ENCODE peak calls at places on chromosome 12, in six cellular contexts. One of them, this sample, is unnamed.

GRCh38 chr12:101697197-101697929 is at the start of gene CHPT1:
- DNase-seq in endothelial cell: peak; percentile 53
- DNase-seq in GM13977: peak; percentile 82
- DNase-seq in CD4-positive, alpha-beta T cell: peak; percentile 49
- DNase-seq in AG09319: no peak
- DNase-seq in H1: peak; percentile 82
- DNase-seq in this sample: peak; percentile 68

GRCh38 chr12:122851820-122852219 is 16.6 kb downstream of the HIP1R start:
- DNase-seq in AG09319: no peak
- DNase-seq in CD4-positive, alpha-beta T cell: no peak
- DNase-seq in GM13977: no peak
- DNase-seq in endothelial cell: peak; percentile 38
- DNase-seq in H1: no peak
- DNase-seq in this sample: no peak

GRCh38 chr12:120466560-120467315 is 2.8 kb downstream of the SRSF9 start:
- DNase-seq in CD4-positive, alpha-beta T cell: peak; percentile 15
- DNase-seq in endothelial cell: peak; percentile 39
- DNase-seq in AG09319: no peak
- DNase-seq in H1: peak; percentile 60
- DNase-seq in GM13977: no peak
- DNase-seq in this sample: peak; percentile 18

GRCh38 chr12:44405267-44405666 is 470.8 kb downstream of the NELL2 start:
- DNase-seq in endothelial cell: no peak
- DNase-seq in GM13977: no peak
- DNase-seq in AG09319: no peak
- DNase-seq in CD4-positive, alpha-beta T cell: no peak
- DNase-seq in H1: no peak
- DNase-seq in this sample: no peak

GRCh38 chr12:118290130-118290529 is 82.6 kb downstream of the TAOK3 start:
- DNase-seq in H1: peak; percentile 26
- DNase-seq in CD4-positive, alpha-beta T cell: no peak
- DNase-seq in AG09319: no peak
- DNase-seq in endothelial cell: no peak
- DNase-seq in GM13977: no peak
- DNase-seq in this sample: no peak

GRCh38 chr12:49609875-49610154 is 4.4 kb upstream of the FAM186B start:
- DNase-seq in CD4-positive, alpha-beta T cell: no peak
- DNase-seq in H1: no peak
- DNase-seq in AG09319: no peak
- DNase-seq in GM13977: no peak
- DNase-seq in endothelial cell: no peak
- DNase-seq in this sample: no peak

GRCh38 chr12:19941096-19941495 is 427.2 kb upstream of the PDE3A start:
- DNase-seq in AG09319: no peak
- DNase-seq in H1: no peak
- DNase-seq in endothelial cell: no peak
- DNase-seq in GM13977: no peak
- DNase-seq in CD4-positive, alpha-beta T cell: no peak
- DNase-seq in this sample: no peak

GRCh38 chr12:88882662-88883061 is 302.4 kb upstream of the KITLG start:
- DNase-seq in H1: no peak
- DNase-seq in GM13977: no peak
- DNase-seq in CD4-positive, alpha-beta T cell: no peak
- DNase-seq in AG09319: no peak
- DNase-seq in endothelial cell: no peak
- DNase-seq in this sample: no peak

GRCh38 chr12:102659200-102659911 is 179.0 kb upstream of the IGF1 start:
- DNase-seq in CD4-positive, alpha-beta T cell: no peak
- DNase-seq in H1: no peak
- DNase-seq in endothelial cell: no peak
- DNase-seq in AG09319: no peak
- DNase-seq in GM13977: no peak
- DNase-seq in this sample: no peak

GRCh38 chr12:57726884-57727757 is 11.4 kb downstream of the AGAP2 start:
- DNase-seq in CD4-positive, alpha-beta T cell: no peak
- DNase-seq in H1: peak; percentile 77
- DNase-seq in endothelial cell: peak; percentile 43
- DNase-seq in AG09319: no peak
- DNase-seq in GM13977: peak; percentile 20
- DNase-seq in this sample: peak; percentile 57

GRCh38 chr12:1629338-1630080 is 478 bp downstream of the WNT5B start:
- DNase-seq in H1: peak; percentile 72
- DNase-seq in CD4-positive, alpha-beta T cell: no peak
- DNase-seq in endothelial cell: peak; percentile 12
- DNase-seq in GM13977: peak; percentile 65
- DNase-seq in AG09319: no peak
- DNase-seq in this sample: no peak

GRCh38 chr12:20800160-20800559 is 10.3 kb upstream of the SLCO1B3 start:
- DNase-seq in AG09319: no peak
- DNase-seq in endothelial cell: no peak
- DNase-seq in GM13977: no peak
- DNase-seq in CD4-positive, alpha-beta T cell: no peak
- DNase-seq in H1: no peak
- DNase-seq in this sample: no peak

GRCh38 chr12:91274886-91275285 is 92.3 kb upstream of the DCN start:
- DNase-seq in endothelial cell: no peak
- DNase-seq in GM13977: no peak
- DNase-seq in CD4-positive, alpha-beta T cell: no peak
- DNase-seq in H1: no peak
- DNase-seq in AG09319: peak; percentile 18
- DNase-seq in this sample: no peak

GRCh38 chr12:101939856-101940265 is 62.5 kb downstream of the DRAM1 start:
- DNase-seq in H1: peak; percentile 55
- DNase-seq in AG09319: peak; percentile 71
- DNase-seq in endothelial cell: peak; percentile 59
- DNase-seq in GM13977: no peak
- DNase-seq in CD4-positive, alpha-beta T cell: peak; percentile 20
- DNase-seq in this sample: peak; percentile 37

GRCh38 chr12:108850854-108851573 is 6.4 kb downstream of the SSH1 start:
- DNase-seq in AG09319: no peak
- DNase-seq in GM13977: peak; percentile 71
- DNase-seq in H1: no peak
- DNase-seq in endothelial cell: no peak
- DNase-seq in CD4-positive, alpha-beta T cell: no peak
- DNase-seq in this sample: no peak
- TF ChIP-seq CTCF in AG09319: no peak
- TF ChIP-seq CTCF in GM13977: peak; percentile 46
- TF ChIP-seq CTCF in H1: no peak
- TF ChIP-seq CTCF in endothelial cell: no peak
- TF ChIP-seq CTCF in CD4-positive, alpha-beta T cell: no peak
- TF ChIP-seq CTCF in this sample: no peak

GRCh38 chr12:54301428-54302045 is 722 bp upstream of the NFE2 start:
- DNase-seq in H1: peak; percentile 72
- DNase-seq in CD4-positive, alpha-beta T cell: no peak
- DNase-seq in endothelial cell: no peak
- DNase-seq in GM13977: no peak
- DNase-seq in AG09319: no peak
- DNase-seq in this sample: no peak

GRCh38 chr12:54298904-54299303 is 1.9 kb downstream of the NFE2 start:
- DNase-seq in CD4-positive, alpha-beta T cell: no peak
- DNase-seq in endothelial cell: no peak
- DNase-seq in H1: no peak
- DNase-seq in GM13977: no peak
- DNase-seq in AG09319: no peak
- DNase-seq in this sample: no peak

GRCh38 chr12:54300267-54300731 is 516 bp downstream of the NFE2 start:
- DNase-seq in GM13977: no peak
- DNase-seq in CD4-positive, alpha-beta T cell: no peak
- DNase-seq in AG09319: no peak
- DNase-seq in endothelial cell: no peak
- DNase-seq in H1: no peak
- DNase-seq in this sample: no peak

GRCh38 chr12:54299515-54300266 is 1.1 kb downstream of the NFE2 start:
- DNase-seq in H1: no peak
- DNase-seq in AG09319: no peak
- DNase-seq in endothelial cell: no peak
- DNase-seq in GM13977: no peak
- DNase-seq in CD4-positive, alpha-beta T cell: no peak
- DNase-seq in this sample: no peak

GRCh38 chr12:54300732-54301427 is at the start of gene NFE2:
- DNase-seq in H1: peak; percentile 85
- DNase-seq in GM13977: peak; percentile 27
- DNase-seq in endothelial cell: peak; percentile 61
- DNase-seq in CD4-positive, alpha-beta T cell: no peak
- DNase-seq in AG09319: no peak
- DNase-seq in this sample: peak; percentile 76
- TF ChIP-seq CTCF in H1: peak; percentile 21
- TF ChIP-seq CTCF in GM13977: no peak
- TF ChIP-seq CTCF in endothelial cell: no peak
- TF ChIP-seq CTCF in CD4-positive, alpha-beta T cell: no peak
- TF ChIP-seq CTCF in AG09319: peak; percentile 5
- TF ChIP-seq CTCF in this sample: peak; percentile 28

DNA sequence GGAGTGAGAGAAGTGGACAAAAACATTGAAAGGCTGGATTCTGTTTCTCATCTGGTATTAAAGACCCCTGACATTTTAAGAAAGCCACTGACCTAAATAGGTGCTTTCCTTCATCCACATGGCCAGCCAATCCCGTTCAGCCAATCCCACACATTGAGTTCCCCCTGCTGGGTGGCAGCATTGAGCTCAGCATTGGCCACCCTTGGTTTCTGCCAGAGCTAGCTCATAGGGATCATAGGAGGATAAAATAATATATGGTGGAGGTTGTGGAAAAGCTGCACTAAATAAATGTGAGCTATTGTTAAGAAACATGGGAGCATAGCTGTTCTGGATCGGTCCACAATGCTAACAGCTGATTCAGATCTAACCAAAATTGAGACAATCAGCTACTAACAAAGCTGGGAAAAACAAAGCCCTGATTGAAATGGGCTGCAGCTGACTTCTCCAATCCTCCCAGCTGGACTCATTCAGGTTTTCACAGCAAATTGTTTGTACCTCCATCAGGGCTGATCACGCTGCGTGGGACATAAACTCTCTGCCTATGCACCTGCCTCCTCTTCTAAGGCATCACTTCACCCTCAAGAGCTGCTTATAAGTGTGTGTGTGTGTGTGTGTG is 256.5 kb downstream of the EMP1 start:
- DNase-seq in GM13977: no peak
- DNase-seq in AG09319: no peak
- DNase-seq in CD4-positive, alpha-beta T cell: no peak
- DNase-seq in endothelial cell: no peak
- DNase-seq in H1: no peak
- DNase-seq in this sample: no peak
- TF ChIP-seq CTCF in GM13977: no peak
- TF ChIP-seq CTCF in AG09319: no peak
- TF ChIP-seq CTCF in CD4-positive, alpha-beta T cell: no peak
- TF ChIP-seq CTCF in endothelial cell: no peak
- TF ChIP-seq CTCF in H1: no peak
- TF ChIP-seq CTCF in this sample: no peak

GRCh38 chr12:54721312-54721711 is 73.1 kb upstream of the DCD start:
- DNase-seq in AG09319: no peak
- DNase-seq in H1: no peak
- DNase-seq in CD4-positive, alpha-beta T cell: no peak
- DNase-seq in GM13977: no peak
- DNase-seq in endothelial cell: no peak
- DNase-seq in this sample: no peak

GRCh38 chr12:54719691-54720090 is 71.5 kb upstream of the DCD start:
- DNase-seq in endothelial cell: no peak
- DNase-seq in H1: no peak
- DNase-seq in GM13977: no peak
- DNase-seq in CD4-positive, alpha-beta T cell: no peak
- DNase-seq in AG09319: no peak
- DNase-seq in this sample: no peak

GRCh38 chr12:54725233-54725843 is 77.2 kb upstream of the DCD start:
- DNase-seq in AG09319: no peak
- DNase-seq in CD4-positive, alpha-beta T cell: no peak
- DNase-seq in endothelial cell: peak; percentile 46
- DNase-seq in GM13977: no peak
- DNase-seq in H1: no peak
- DNase-seq in this sample: no peak

GRCh38 chr12:54723653-54724256 is 75.6 kb upstream of the DCD start:
- DNase-seq in H1: no peak
- DNase-seq in GM13977: no peak
- DNase-seq in endothelial cell: peak; percentile 30
- DNase-seq in CD4-positive, alpha-beta T cell: no peak
- DNase-seq in AG09319: no peak
- DNase-seq in this sample: no peak
- TF ChIP-seq CTCF in H1: no peak
- TF ChIP-seq CTCF in GM13977: peak; percentile 58
- TF ChIP-seq CTCF in endothelial cell: peak; percentile 69
- TF ChIP-seq CTCF in CD4-positive, alpha-beta T cell: peak; percentile 66
- TF ChIP-seq CTCF in AG09319: peak; percentile 53
- TF ChIP-seq CTCF in this sample: peak; percentile 57

DNA sequence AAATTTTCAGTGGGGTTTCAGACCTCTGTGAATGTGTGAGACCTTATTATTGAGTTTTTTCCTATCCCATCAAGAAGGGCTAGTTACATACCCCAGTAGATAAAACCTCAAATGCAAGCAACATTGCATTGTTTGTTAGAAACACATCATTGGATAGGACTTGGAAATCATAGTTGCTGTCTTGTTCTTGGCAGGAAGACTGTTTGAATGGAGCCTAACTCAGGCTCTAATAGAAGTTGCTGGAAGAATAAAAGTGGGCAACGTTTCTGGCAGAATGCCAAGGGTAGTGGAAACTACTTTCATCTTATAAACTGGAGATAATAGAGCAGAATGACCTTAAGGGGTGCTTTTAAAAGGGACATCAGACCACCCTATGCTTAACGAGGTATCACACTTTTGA is 9.8 kb upstream of the PTHLH start:
- DNase-seq in endothelial cell: no peak
- DNase-seq in AG09319: no peak
- DNase-seq in CD4-positive, alpha-beta T cell: no peak
- DNase-seq in GM13977: no peak
- DNase-seq in H1: no peak
- DNase-seq in this sample: no peak
- TF ChIP-seq CTCF in endothelial cell: no peak
- TF ChIP-seq CTCF in AG09319: no peak
- TF ChIP-seq CTCF in CD4-positive, alpha-beta T cell: no peak
- TF ChIP-seq CTCF in GM13977: no peak
- TF ChIP-seq CTCF in H1: no peak
- TF ChIP-seq CTCF in this sample: no peak

This sample was measured in progenitor cell of endocrine pancreas.